ENCODE peak calls at places on chromosomes 1 and 21, in four cellular contexts. One of them, this sample, is unnamed.

GRCh38 chr1:68442822-68443556 is 6.8 kb downstream of the RPE65 start:
- DNase-seq in GM23338: peak; percentile 74
- DNase-seq in PC-3: peak; percentile 94
- DNase-seq in OCI-LY7: peak; percentile 32
- DNase-seq in this sample: peak; percentile 60

GRCh38 chr1:205168291-205168690 is 43.2 kb downstream of the DSTYK start:
- DNase-seq in GM23338: no peak
- DNase-seq in PC-3: no peak
- DNase-seq in OCI-LY7: no peak
- DNase-seq in this sample: no peak

GRCh38 chr1:156910309-156910782 is 10.1 kb upstream of the LRRC71 start:
- DNase-seq in GM23338: peak; percentile 81
- DNase-seq in PC-3: peak; percentile 55
- DNase-seq in OCI-LY7: peak; percentile 50
- DNase-seq in this sample: peak; percentile 80

GRCh38 chr1:9615316-9616063 is 26.8 kb downstream of the TMEM201 start:
- DNase-seq in GM23338: peak; percentile 91
- DNase-seq in PC-3: peak; percentile 56
- DNase-seq in OCI-LY7: peak; percentile 70
- DNase-seq in this sample: peak; percentile 70

GRCh38 chr1:225476538-225476988 is 48.7 kb upstream of the LBR start:
- DNase-seq in GM23338: no peak
- DNase-seq in PC-3: no peak
- DNase-seq in OCI-LY7: no peak
- DNase-seq in this sample: no peak

GRCh38 chr1:97943354-97943753 is 22.5 kb upstream of the DPYD start:
- DNase-seq in GM23338: no peak
- DNase-seq in PC-3: no peak
- DNase-seq in OCI-LY7: no peak
- DNase-seq in this sample: no peak

GRCh38 chr1:15238789-15239188 is 8.2 kb upstream of the FHAD1 start:
- DNase-seq in GM23338: no peak
- DNase-seq in PC-3: no peak
- DNase-seq in OCI-LY7: no peak
- DNase-seq in this sample: no peak

GRCh38 chr21:27425172-27425571 is 458.3 kb upstream of the ADAMTS5 start:
- DNase-seq in GM23338: peak; percentile 58
- DNase-seq in PC-3: no peak
- DNase-seq in OCI-LY7: no peak
- DNase-seq in this sample: no peak

GRCh38 chr21:45849651-45850050 is 131.9 kb upstream of the COL6A1 start:
- DNase-seq in GM23338: no peak
- DNase-seq in PC-3: no peak
- DNase-seq in OCI-LY7: no peak
- DNase-seq in this sample: no peak

GRCh38 chr1:923991-924618 is 382 bp downstream of the SAMD11 start:
- DNase-seq in GM23338: no peak
- DNase-seq in PC-3: no peak
- DNase-seq in OCI-LY7: no peak
- DNase-seq in this sample: no peak

GRCh38 chr1:181100924-181101323 is 12.4 kb downstream of the IER5 start:
- DNase-seq in GM23338: no peak
- DNase-seq in PC-3: no peak
- DNase-seq in OCI-LY7: no peak
- DNase-seq in this sample: no peak

GRCh38 chr1:181101581-181102226 is 13.2 kb downstream of the IER5 start:
- DNase-seq in GM23338: peak; percentile 93
- DNase-seq in PC-3: peak; percentile 52
- DNase-seq in OCI-LY7: no peak
- DNase-seq in this sample: peak; percentile 64

GRCh38 chr1:181097242-181097641 is 8.7 kb downstream of the IER5 start:
- DNase-seq in GM23338: peak; percentile 14
- DNase-seq in PC-3: no peak
- DNase-seq in OCI-LY7: no peak
- DNase-seq in this sample: no peak

GRCh38 chr1:181100015-181100905 is 11.8 kb downstream of the IER5 start:
- DNase-seq in GM23338: peak; percentile 72
- DNase-seq in PC-3: peak; percentile 74
- DNase-seq in OCI-LY7: no peak
- DNase-seq in this sample: peak; percentile 43

GRCh38 chr1:181099152-181100014 is 10.9 kb downstream of the IER5 start:
- DNase-seq in GM23338: peak; percentile 41
- DNase-seq in PC-3: no peak
- DNase-seq in OCI-LY7: no peak
- DNase-seq in this sample: no peak
- H3K4me3 ChIP-seq in GM23338: peak overlapping the region; percentile 54
- H3K4me3 ChIP-seq in PC-3: no peak overlapping the region
- H3K4me3 ChIP-seq in OCI-LY7: no peak overlapping the region
- H3K4me3 ChIP-seq in this sample: no peak overlapping the region

GRCh38 chr1:44640178-44640865 is 34.0 kb downstream of the TMEM53 start:
- DNase-seq in GM23338: peak; percentile 27
- DNase-seq in PC-3: no peak
- DNase-seq in OCI-LY7: no peak
- DNase-seq in this sample: peak; percentile 37
- H4K20me1 ChIP-seq in GM23338: peaks cover 14% of the 10 kb centered on the region
- H4K20me1 ChIP-seq in PC-3: no peaks in the 10 kb centered on the region
- H4K20me1 ChIP-seq in OCI-LY7: no peaks in the 10 kb centered on the region
- H4K20me1 ChIP-seq in this sample: peaks cover 90% of the 10 kb centered on the region

DNA sequence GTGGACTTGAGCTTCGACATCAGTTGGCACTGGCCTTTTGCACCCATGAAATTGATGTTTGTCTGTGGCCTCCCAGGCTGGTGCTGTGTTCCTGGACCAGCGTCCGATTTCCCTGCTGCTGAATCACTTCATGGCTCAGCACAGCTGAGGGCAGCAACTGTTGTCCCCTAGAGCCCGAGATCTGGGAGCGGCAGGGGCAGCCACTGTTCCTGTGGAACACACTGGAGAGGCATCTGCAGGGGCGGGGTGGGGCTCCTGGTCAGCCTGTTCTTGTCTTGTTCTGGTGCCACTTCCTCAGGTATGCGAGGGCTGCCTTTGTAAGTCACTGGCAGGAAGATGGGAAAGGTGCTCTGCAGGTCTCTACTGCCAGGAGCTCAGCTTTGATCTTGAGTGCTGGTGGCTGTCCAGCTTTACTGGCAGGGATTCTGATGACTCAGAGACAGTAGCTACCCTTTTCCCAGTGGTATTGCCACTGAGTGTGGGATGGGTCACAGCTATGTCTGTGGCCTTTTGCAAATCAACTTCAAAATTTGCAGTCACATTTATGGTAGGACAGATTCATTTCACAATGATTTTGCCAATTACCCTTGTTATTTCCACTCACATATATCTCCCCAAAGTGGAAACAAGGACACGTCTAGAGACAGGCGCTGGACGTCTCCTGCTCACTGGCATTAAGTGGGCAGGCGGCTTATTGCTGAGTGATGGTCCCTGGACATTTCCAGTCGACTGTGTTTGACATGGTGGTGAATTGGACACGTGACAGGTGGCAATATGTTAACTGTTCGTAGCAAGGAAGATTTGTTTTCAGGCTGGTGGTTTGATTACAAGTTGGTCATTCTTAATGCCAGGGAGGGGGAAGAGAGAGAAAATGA is 15.3 kb downstream of the AGPAT3 start:
- DNase-seq in GM23338: peak; percentile 23
- DNase-seq in PC-3: peak; percentile 93
- DNase-seq in OCI-LY7: no peak
- DNase-seq in this sample: no peak
- TF ChIP-seq EZH2phosphoT487 in GM23338: no peak
- TF ChIP-seq EZH2phosphoT487 in PC-3: no peak
- TF ChIP-seq EZH2phosphoT487 in OCI-LY7: no peak
- TF ChIP-seq EZH2phosphoT487 in this sample: no peak

GRCh38 chr1:48470506-48470905 is 1.5 kb downstream of the SPATA6 start:
- DNase-seq in GM23338: peak; percentile 42
- DNase-seq in PC-3: no peak
- DNase-seq in OCI-LY7: no peak
- DNase-seq in this sample: peak; percentile 42
- H3K4me3 ChIP-seq in GM23338: peak overlapping the region; percentile 94
- H3K4me3 ChIP-seq in PC-3: no peak overlapping the region
- H3K4me3 ChIP-seq in OCI-LY7: no peak overlapping the region
- H3K4me3 ChIP-seq in this sample: peak overlapping the region; percentile 72

DNA sequence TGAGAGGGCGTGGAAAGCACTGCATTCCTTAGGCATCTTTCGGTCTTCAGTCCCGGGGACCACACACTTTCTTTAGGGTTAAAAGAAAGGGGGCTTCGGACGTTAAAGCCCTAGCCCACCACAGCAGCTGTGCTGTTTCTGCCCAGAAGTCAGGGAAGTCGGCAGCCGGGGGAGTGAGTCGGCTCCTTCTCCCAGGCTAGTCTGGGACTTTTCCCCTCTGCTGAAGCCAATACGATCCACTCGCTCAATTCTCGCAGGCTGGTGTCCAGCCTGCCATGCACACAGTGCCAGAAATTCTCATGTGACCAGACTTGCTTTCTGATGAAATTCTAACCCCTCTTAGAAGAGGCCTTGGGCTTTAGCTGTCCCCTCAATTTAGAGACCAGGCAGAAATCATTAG is 67.7 kb downstream of the BCAR3 start:
- DNase-seq in GM23338: no peak
- DNase-seq in PC-3: no peak
- DNase-seq in OCI-LY7: no peak
- DNase-seq in this sample: peak; percentile 34
- H4K20me1 ChIP-seq in GM23338: no peaks in the 10 kb centered on the region
- H4K20me1 ChIP-seq in PC-3: peaks cover 92% of the 10 kb centered on the region
- H4K20me1 ChIP-seq in OCI-LY7: no peaks in the 10 kb centered on the region
- H4K20me1 ChIP-seq in this sample: peaks cover 3% of the 10 kb centered on the region

GRCh38 chr1:168243636-168244212 is 17.9 kb downstream of the SFT2D2 start:
- DNase-seq in GM23338: no peak
- DNase-seq in PC-3: no peak
- DNase-seq in OCI-LY7: no peak
- DNase-seq in this sample: no peak
- TF ChIP-seq EZH2phosphoT487 in GM23338: no peak
- TF ChIP-seq EZH2phosphoT487 in PC-3: no peak
- TF ChIP-seq EZH2phosphoT487 in OCI-LY7: no peak
- TF ChIP-seq EZH2phosphoT487 in this sample: no peak

GRCh38 chr1:203173156-203173555 is 2.5 kb downstream of the MYBPH start:
- DNase-seq in GM23338: no peak
- DNase-seq in PC-3: no peak
- DNase-seq in OCI-LY7: no peak
- DNase-seq in this sample: no peak

GRCh38 chr1:203172184-203173115 is 3.2 kb downstream of the MYBPH start:
- DNase-seq in GM23338: peak; percentile 85
- DNase-seq in PC-3: peak; percentile 81
- DNase-seq in OCI-LY7: peak; percentile 59
- DNase-seq in this sample: peak; percentile 76

GRCh38 chr1:203169770-203170520 is 5.7 kb downstream of the MYBPH start:
- DNase-seq in GM23338: no peak
- DNase-seq in PC-3: no peak
- DNase-seq in OCI-LY7: no peak
- DNase-seq in this sample: no peak

GRCh38 chr1:203170625-203171330 is 4.8 kb downstream of the MYBPH start:
- DNase-seq in GM23338: no peak
- DNase-seq in PC-3: peak; percentile 40
- DNase-seq in OCI-LY7: no peak
- DNase-seq in this sample: no peak

GRCh38 chr1:203171341-203172183 is 4.1 kb downstream of the MYBPH start:
- DNase-seq in GM23338: no peak
- DNase-seq in PC-3: no peak
- DNase-seq in OCI-LY7: no peak
- DNase-seq in this sample: no peak
- H3K4me3 ChIP-seq in GM23338: no peak overlapping the region
- H3K4me3 ChIP-seq in PC-3: no peak overlapping the region
- H3K4me3 ChIP-seq in OCI-LY7: no peak overlapping the region
- H3K4me3 ChIP-seq in this sample: no peak overlapping the region